ENCODE peak calls at places on chromosome 3, in ten cellular contexts. I is K562; G is spleen; T is left ventricle myocardium inferior; F is CD8-positive, alpha-beta memory T cell; V is lower lobe of right lung; P is CD8-positive, alpha-beta T cell; B is left lung; U is SJSA1; H is breast epithelium. O is an unnamed sample.

GRCh38 chr3:188455748-188456147 is 301.8 kb downstream of the LPP start:
- DNase-seq in P (no peak), V (no peak), H (no peak), I (no peak), B (no peak), F (no peak), G (no peak), U (no peak), T (no peak), O (no peak)

GRCh38 chr3:38826001-38826400 is 10.0 kb upstream of the SCN10A start:
- DNase-seq in B (no peak), G (no peak), I (no peak), F (no peak), T (no peak), H (no peak), P (no peak), V (no peak), U (no peak), O (no peak)

GRCh38 chr3:49454457-49454856 is 15.6 kb upstream of the DAG1 start:
- DNase-seq in F (no peak), H (no peak), U (no peak), I (peak; percentile 67), P (no peak), T (no peak), G (no peak), V (no peak), B (no peak), O (peak; percentile 95)

GRCh38 chr3:59341441-59341840 is 291.6 kb upstream of the CFAP20DC start:
- DNase-seq in G (no peak), I (no peak), T (no peak), V (no peak), U (no peak), P (no peak), H (no peak), F (no peak), B (no peak), O (no peak)

GRCh38 chr3:48142316-48142870 is 45.8 kb downstream of the CDC25A start:
- DNase-seq in B (no peak), F (no peak), U (no peak), V (no peak), I (no peak), H (no peak), P (no peak), T (no peak), G (no peak), O (no peak)

GRCh38 chr3:149343951-149344350 is 10.5 kb upstream of the TM4SF18 start:
- DNase-seq in U (no peak), P (no peak), G (no peak), H (no peak), I (no peak), B (no peak), V (no peak), T (no peak), F (no peak), O (peak; percentile 52)

GRCh38 chr3:14457999-14458398 is 55.6 kb downstream of the SLC6A6 start:
- DNase-seq in T (no peak), U (no peak), P (no peak), G (no peak), I (peak; percentile 50), H (no peak), F (no peak), V (no peak), B (no peak), O (peak; percentile 66)

GRCh38 chr3:129657261-129658046 is 51.0 kb upstream of the PLXND1 start:
- DNase-seq in P (no peak), H (no peak), U (no peak), F (no peak), G (no peak), T (no peak), V (no peak), I (peak; percentile 11), B (no peak), O (no peak)

DNA sequence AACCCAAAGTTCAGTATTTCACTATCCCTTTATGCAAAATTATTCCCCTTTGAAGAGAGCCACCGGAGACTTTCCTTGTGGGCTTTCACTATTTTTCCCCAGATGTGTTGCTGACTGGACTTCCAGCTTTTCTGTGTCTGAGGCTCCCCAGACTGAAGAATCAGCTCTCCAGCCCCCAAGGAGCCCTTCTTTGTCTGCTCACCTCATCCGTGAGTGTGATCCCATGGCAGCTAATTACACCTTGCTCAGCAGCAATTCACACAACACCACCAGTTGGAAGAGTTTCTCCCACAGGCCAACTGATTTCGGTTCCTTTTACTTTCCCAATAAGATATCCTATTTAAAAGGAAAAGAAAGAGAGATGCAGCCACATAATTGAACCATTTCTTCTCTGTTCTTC is 249.5 kb upstream of the TRIM42 start:
- DNase-seq in I (no peak), U (peak; percentile 31), T (no peak), P (no peak), H (no peak), F (no peak), B (no peak), V (no peak), G (no peak), O (no peak)
- H3K4me1 ChIP-seq in I (no peaks in the 10 kb centered on the region), U (no peaks in the 10 kb centered on the region), T (peaks cover 8% of the 10 kb centered on the region), P (no peaks in the 10 kb centered on the region), H (no peaks in the 10 kb centered on the region), F (no peaks in the 10 kb centered on the region), B (no peaks in the 10 kb centered on the region), V (no peaks in the 10 kb centered on the region), G (no peaks in the 10 kb centered on the region), O (peaks cover 3% of the 10 kb centered on the region)

GRCh38 chr3:195156286-195156890 is 114.6 kb downstream of the XXYLT1 start:
- DNase-seq in U (no peak), F (no peak), I (no peak), H (no peak), B (no peak), G (no peak), V (no peak), P (no peak), T (no peak), O (no peak)

GRCh38 chr3:195153653-195154052 is 117.3 kb downstream of the XXYLT1 start:
- DNase-seq in I (no peak), V (no peak), U (no peak), P (no peak), B (no peak), F (no peak), G (no peak), T (no peak), H (no peak), O (no peak)

GRCh38 chr3:195155842-195156241 is 115.1 kb downstream of the XXYLT1 start:
- DNase-seq in I (no peak), P (no peak), H (no peak), V (no peak), B (no peak), F (no peak), T (no peak), U (no peak), G (no peak), O (no peak)

GRCh38 chr3:195154111-195154791 is 116.7 kb downstream of the XXYLT1 start:
- DNase-seq in G (no peak), U (no peak), H (no peak), F (no peak), I (peak; percentile 52), B (no peak), V (no peak), T (no peak), P (no peak), O (no peak)

DNA sequence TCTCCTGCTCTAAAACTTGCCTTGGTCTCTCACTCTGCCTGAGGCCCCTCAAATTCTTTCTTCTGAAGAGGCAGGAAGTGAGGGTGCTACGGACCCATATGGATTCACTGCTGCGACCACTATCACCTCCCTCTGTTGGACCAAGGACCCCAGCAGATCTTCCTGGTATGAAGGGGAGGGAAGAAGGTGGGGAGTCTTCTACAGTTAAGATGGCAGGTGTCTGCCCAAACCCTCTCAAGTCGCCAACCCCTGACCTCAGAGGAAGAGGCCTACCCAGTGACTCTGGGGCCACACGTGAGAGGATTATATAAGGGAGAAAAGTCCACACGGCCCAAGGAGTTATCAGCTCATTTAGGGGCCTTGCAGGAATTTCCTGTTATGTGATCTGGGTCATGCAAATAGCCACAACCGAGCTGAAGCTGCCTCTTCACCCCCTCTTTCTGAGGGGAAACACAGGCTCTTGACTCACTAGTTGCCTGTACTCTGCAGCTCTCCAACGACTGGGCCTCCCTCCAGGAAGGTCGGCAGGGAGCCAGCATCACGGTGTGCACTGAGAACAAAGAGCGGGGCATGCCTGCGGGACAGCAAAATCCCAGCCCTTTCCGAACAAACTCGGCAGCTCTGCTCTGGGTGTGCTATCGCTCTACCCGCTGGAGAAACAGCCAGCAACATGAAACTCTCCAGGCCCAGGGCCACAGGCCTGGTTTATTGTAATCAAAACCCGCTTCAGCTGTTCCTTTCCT is 116.0 kb downstream of the XXYLT1 start:
- DNase-seq in U (peak; percentile 83), B (peak; percentile 90), G (peak; percentile 88), V (peak; percentile 90), H (peak; percentile 92), I (peak; percentile 70), F (no peak), T (peak; percentile 92), P (no peak), O (peak; percentile 44)
- H3K4me1 ChIP-seq in U (peaks cover 64% of the 10 kb centered on the region), B (peaks cover 69% of the 10 kb centered on the region), G (peaks cover 96% of the 10 kb centered on the region), V (peaks cover 70% of the 10 kb centered on the region), H (peaks cover 10% of the 10 kb centered on the region), I (peaks cover 39% of the 10 kb centered on the region), F (peaks cover 6% of the 10 kb centered on the region), T (peaks cover 92% of the 10 kb centered on the region), P (peaks cover 22% of the 10 kb centered on the region), O (peaks cover 58% of the 10 kb centered on the region)

DNA sequence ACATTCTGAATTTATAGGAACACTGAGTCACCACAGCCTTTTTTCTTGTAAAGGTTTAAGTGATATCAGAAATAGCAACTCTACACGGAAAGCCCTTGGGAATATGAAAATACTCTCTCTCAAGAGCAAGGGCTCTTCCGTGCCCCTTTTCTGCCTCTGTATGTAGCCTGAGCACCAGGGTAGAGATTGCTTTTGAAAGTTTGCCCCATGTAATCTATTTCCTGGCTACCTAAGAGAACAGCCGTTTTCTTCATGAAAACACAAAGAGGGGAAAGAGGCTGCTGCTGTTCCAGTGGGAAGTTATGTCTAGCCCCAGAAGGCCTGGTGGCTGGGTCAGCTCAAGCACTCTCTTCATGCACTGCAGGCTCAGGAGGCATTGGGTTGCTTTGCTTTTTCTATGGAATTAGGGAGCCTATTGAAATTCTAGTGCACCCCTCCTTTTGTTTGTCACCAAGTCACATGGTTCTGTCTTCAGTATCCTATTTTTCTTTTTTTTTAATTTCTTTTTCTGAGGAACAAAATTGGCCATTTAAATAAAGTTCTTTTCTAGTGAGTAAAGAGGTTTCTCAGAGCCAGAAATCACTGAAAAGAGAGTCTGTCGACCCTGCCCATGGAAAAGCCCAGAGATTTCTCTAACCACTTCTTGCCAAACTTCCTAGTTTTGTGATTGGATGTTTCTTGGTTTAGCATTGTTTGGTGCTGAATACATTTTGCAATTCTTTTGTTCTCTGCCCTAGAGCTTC is 39.5 kb downstream of the TIGIT start:
- DNase-seq in I (no peak), H (no peak), T (no peak), F (no peak), G (no peak), V (no peak), U (no peak), P (no peak), B (no peak), O (peak; percentile 60)
- H3K4me1 ChIP-seq in I (no peaks in the 10 kb centered on the region), H (no peaks in the 10 kb centered on the region), T (peaks cover 14% of the 10 kb centered on the region), F (peaks cover 19% of the 10 kb centered on the region), G (peaks cover 19% of the 10 kb centered on the region), V (no peaks in the 10 kb centered on the region), U (no peaks in the 10 kb centered on the region), P (no peaks in the 10 kb centered on the region), B (no peaks in the 10 kb centered on the region), O (peaks cover 34% of the 10 kb centered on the region)

GRCh38 chr3:146160964-146161724 is at the start of gene PLOD2:
- DNase-seq in I (peak; percentile 11), B (peak; percentile 83), F (no peak), T (peak; percentile 84), H (peak; percentile 60), U (peak; percentile 82), P (no peak), V (peak; percentile 87), G (peak; percentile 79), O (peak; percentile 86)

GRCh38 chr3:146159616-146160232 is 1.3 kb downstream of the PLOD2 start:
- DNase-seq in I (no peak), U (no peak), T (no peak), H (no peak), G (no peak), V (no peak), F (no peak), B (no peak), P (no peak), O (no peak)

GRCh38 chr3:146161725-146162047 is 702 bp upstream of the PLOD2 start:
- DNase-seq in U (peak; percentile 44), I (no peak), P (no peak), V (no peak), T (peak; percentile 33), H (no peak), G (no peak), B (peak; percentile 54), F (no peak), O (peak; percentile 34)

GRCh38 chr3:146159037-146159436 is 1.9 kb downstream of the PLOD2 start:
- DNase-seq in H (no peak), U (no peak), B (no peak), I (no peak), F (no peak), T (no peak), V (no peak), P (no peak), G (no peak), O (no peak)

GRCh38 chr3:146160233-146160963 is 586 bp downstream of the PLOD2 start:
- DNase-seq in H (peak; percentile 63), P (no peak), B (peak; percentile 63), I (peak; percentile 18), V (peak; percentile 48), T (peak; percentile 41), F (no peak), U (peak; percentile 75), G (no peak), O (peak; percentile 94)
- H3K4me1 ChIP-seq in H (peaks cover 12% of the 10 kb centered on the region), P (no peaks in the 10 kb centered on the region), B (peaks cover 26% of the 10 kb centered on the region), I (peaks cover 9% of the 10 kb centered on the region), V (peaks cover 25% of the 10 kb centered on the region), T (peaks cover 82% of the 10 kb centered on the region), F (no peaks in the 10 kb centered on the region), U (peaks cover 70% of the 10 kb centered on the region), G (peaks cover 59% of the 10 kb centered on the region), O (peaks cover 33% of the 10 kb centered on the region)